ENCODE peak calls at places on chromosomes 6 and 20, in ten cellular contexts. One of them, this sample, is unnamed. For H3K4me1, the result is how much of the 10 kb centered on the place peaks cover.

GRCh38 chr6:27177454-27178000 is 70.0 kb upstream of the PRSS16 start:
- DNase-seq in heart left ventricle: peak
- DNase-seq in spleen: peak
- DNase-seq in IMR-90: peak
- DNase-seq in Peyer's patch: peak
- DNase-seq in A549: peak
- DNase-seq in upper lobe of left lung: peak
- DNase-seq in endothelial cell of umbilical vein: peak
- DNase-seq in body of pancreas: peak
- DNase-seq in uterus: peak
- DNase-seq in this sample: peak

GRCh38 chr20:50442526-50442925 is 67.7 kb upstream of the PTPN1 start:
- DNase-seq in IMR-90: no peak
- DNase-seq in spleen: no peak
- DNase-seq in upper lobe of left lung: no peak
- DNase-seq in body of pancreas: no peak
- DNase-seq in Peyer's patch: no peak
- DNase-seq in A549: no peak
- DNase-seq in endothelial cell of umbilical vein: no peak
- DNase-seq in uterus: no peak
- DNase-seq in heart left ventricle: no peak
- DNase-seq in this sample: no peak

GRCh38 chr6:132167966-132168365 is 216.8 kb upstream of the CCN2 start:
- DNase-seq in Peyer's patch: no peak
- DNase-seq in upper lobe of left lung: no peak
- DNase-seq in endothelial cell of umbilical vein: no peak
- DNase-seq in body of pancreas: no peak
- DNase-seq in spleen: no peak
- DNase-seq in heart left ventricle: no peak
- DNase-seq in A549: no peak
- DNase-seq in IMR-90: no peak
- DNase-seq in uterus: no peak
- DNase-seq in this sample: no peak

GRCh38 chr20:12531626-12532025 is 477.1 kb upstream of the SPTLC3 start:
- DNase-seq in uterus: no peak
- DNase-seq in IMR-90: no peak
- DNase-seq in A549: no peak
- DNase-seq in spleen: no peak
- DNase-seq in Peyer's patch: no peak
- DNase-seq in heart left ventricle: no peak
- DNase-seq in endothelial cell of umbilical vein: no peak
- DNase-seq in upper lobe of left lung: no peak
- DNase-seq in body of pancreas: no peak
- DNase-seq in this sample: no peak

GRCh38 chr6:1604347-1604990 is 5.2 kb upstream of the FOXC1 start:
- DNase-seq in body of pancreas: peak
- DNase-seq in uterus: no peak
- DNase-seq in heart left ventricle: peak
- DNase-seq in upper lobe of left lung: peak
- DNase-seq in A549: peak
- DNase-seq in endothelial cell of umbilical vein: peak
- DNase-seq in spleen: peak
- DNase-seq in IMR-90: peak
- DNase-seq in Peyer's patch: peak
- DNase-seq in this sample: peak

GRCh38 chr20:9053108-9053507 is 15.8 kb upstream of the PLCB4 start:
- DNase-seq in IMR-90: no peak
- DNase-seq in body of pancreas: no peak
- DNase-seq in upper lobe of left lung: no peak
- DNase-seq in Peyer's patch: no peak
- DNase-seq in heart left ventricle: no peak
- DNase-seq in endothelial cell of umbilical vein: no peak
- DNase-seq in spleen: no peak
- DNase-seq in uterus: no peak
- DNase-seq in A549: no peak
- DNase-seq in this sample: no peak

GRCh38 chr20:17650301-17650761 is 31.7 kb downstream of the RRBP1 start:
- DNase-seq in spleen: peak
- DNase-seq in A549: no peak
- DNase-seq in heart left ventricle: no peak
- DNase-seq in Peyer's patch: no peak
- DNase-seq in body of pancreas: peak
- DNase-seq in IMR-90: no peak
- DNase-seq in uterus: peak
- DNase-seq in endothelial cell of umbilical vein: peak
- DNase-seq in upper lobe of left lung: peak
- DNase-seq in this sample: no peak

GRCh38 chr6:158321960-158322359 is 9.7 kb downstream of the TULP4 start:
- DNase-seq in IMR-90: peak
- DNase-seq in upper lobe of left lung: no peak
- DNase-seq in heart left ventricle: no peak
- DNase-seq in A549: no peak
- DNase-seq in endothelial cell of umbilical vein: peak
- DNase-seq in body of pancreas: no peak
- DNase-seq in spleen: no peak
- DNase-seq in uterus: no peak
- DNase-seq in Peyer's patch: no peak
- DNase-seq in this sample: no peak

DNA sequence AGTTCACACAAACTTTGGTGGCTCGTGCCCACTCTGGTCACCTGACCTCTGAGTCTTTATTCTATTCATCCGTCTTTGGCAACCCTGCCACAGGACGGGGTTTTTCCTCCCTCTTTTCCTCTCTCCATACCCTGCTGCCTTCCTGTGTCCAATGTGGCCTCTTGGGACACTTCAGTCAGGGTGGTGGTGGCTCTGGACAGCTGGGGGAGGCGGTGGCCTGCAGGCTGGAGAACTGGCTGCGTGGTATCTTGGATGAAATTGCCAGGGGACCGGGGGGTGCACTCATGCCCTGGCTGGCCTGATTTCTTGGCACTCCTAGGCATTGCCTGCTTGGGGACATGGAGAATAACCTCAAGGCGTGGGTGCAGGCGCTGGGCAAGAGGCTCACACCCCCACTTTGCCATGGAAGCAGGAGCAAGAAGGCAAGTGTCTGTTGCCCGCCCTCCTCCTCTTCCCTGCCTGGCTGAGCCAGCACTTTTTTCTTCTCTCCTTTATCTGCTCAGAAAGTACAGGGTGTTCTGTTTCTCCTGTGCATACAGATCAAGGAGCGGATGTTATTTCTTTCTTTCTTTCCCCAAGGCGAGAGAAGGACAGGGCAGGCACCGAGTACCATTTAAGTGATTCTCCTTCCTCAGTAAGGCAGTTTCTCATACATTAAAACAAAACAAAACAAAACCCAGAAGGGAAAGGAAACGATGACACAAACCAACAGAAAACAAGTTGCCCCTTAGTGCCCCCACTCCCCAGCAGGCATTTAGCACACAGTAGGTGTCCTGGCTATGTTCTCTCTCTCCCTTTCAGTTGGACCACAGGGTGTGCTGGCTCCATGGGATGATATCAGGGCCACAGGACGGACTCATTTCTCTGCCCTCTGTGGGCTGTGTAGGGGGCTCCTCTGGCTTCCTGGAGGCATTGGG is 155.5 kb upstream of the RNF24 start:
- DNase-seq in A549: no peak
- DNase-seq in endothelial cell of umbilical vein: peak
- DNase-seq in uterus: no peak
- DNase-seq in upper lobe of left lung: no peak
- DNase-seq in Peyer's patch: no peak
- DNase-seq in IMR-90: no peak
- DNase-seq in spleen: no peak
- DNase-seq in heart left ventricle: no peak
- DNase-seq in body of pancreas: peak
- DNase-seq in this sample: peak
- TF ChIP-seq POLR2A in A549: no peak
- TF ChIP-seq POLR2A in endothelial cell of umbilical vein: no peak
- TF ChIP-seq POLR2A in uterus: no peak
- TF ChIP-seq POLR2A in upper lobe of left lung: no peak
- TF ChIP-seq POLR2A in Peyer's patch: no peak
- TF ChIP-seq POLR2A in IMR-90: no peak
- TF ChIP-seq POLR2A in spleen: no peak
- TF ChIP-seq POLR2A in heart left ventricle: no peak
- TF ChIP-seq POLR2A in body of pancreas: no peak
- TF ChIP-seq POLR2A in this sample: no peak

GRCh38 chr20:49273696-49274277 is 4.1 kb downstream of the ZNFX1 start:
- DNase-seq in upper lobe of left lung: no peak
- DNase-seq in uterus: no peak
- DNase-seq in endothelial cell of umbilical vein: no peak
- DNase-seq in spleen: no peak
- DNase-seq in A549: no peak
- DNase-seq in Peyer's patch: no peak
- DNase-seq in heart left ventricle: no peak
- DNase-seq in body of pancreas: no peak
- DNase-seq in IMR-90: no peak
- DNase-seq in this sample: no peak

GRCh38 chr20:49270736-49271135 is 7.1 kb downstream of the ZNFX1 start:
- DNase-seq in A549: no peak
- DNase-seq in endothelial cell of umbilical vein: no peak
- DNase-seq in Peyer's patch: no peak
- DNase-seq in spleen: no peak
- DNase-seq in upper lobe of left lung: no peak
- DNase-seq in IMR-90: no peak
- DNase-seq in heart left ventricle: no peak
- DNase-seq in body of pancreas: no peak
- DNase-seq in uterus: no peak
- DNase-seq in this sample: no peak

GRCh38 chr20:49270177-49270576 is 7.7 kb downstream of the ZNFX1 start:
- DNase-seq in body of pancreas: no peak
- DNase-seq in Peyer's patch: no peak
- DNase-seq in upper lobe of left lung: no peak
- DNase-seq in IMR-90: peak
- DNase-seq in uterus: no peak
- DNase-seq in heart left ventricle: no peak
- DNase-seq in A549: no peak
- DNase-seq in endothelial cell of umbilical vein: no peak
- DNase-seq in spleen: no peak
- DNase-seq in this sample: no peak

GRCh38 chr20:49275634-49276033 is 2.2 kb downstream of the ZNFX1 start:
- DNase-seq in Peyer's patch: no peak
- DNase-seq in body of pancreas: no peak
- DNase-seq in A549: no peak
- DNase-seq in IMR-90: no peak
- DNase-seq in spleen: no peak
- DNase-seq in uterus: no peak
- DNase-seq in heart left ventricle: no peak
- DNase-seq in endothelial cell of umbilical vein: no peak
- DNase-seq in upper lobe of left lung: no peak
- DNase-seq in this sample: no peak

GRCh38 chr20:49272654-49273053 is 5.2 kb downstream of the ZNFX1 start:
- DNase-seq in uterus: no peak
- DNase-seq in A549: no peak
- DNase-seq in heart left ventricle: no peak
- DNase-seq in spleen: no peak
- DNase-seq in body of pancreas: no peak
- DNase-seq in Peyer's patch: no peak
- DNase-seq in endothelial cell of umbilical vein: no peak
- DNase-seq in upper lobe of left lung: no peak
- DNase-seq in IMR-90: no peak
- DNase-seq in this sample: no peak
- H3K4me1 ChIP-seq in uterus: under half
- H3K4me1 ChIP-seq in A549: under half
- H3K4me1 ChIP-seq in heart left ventricle: under half
- H3K4me1 ChIP-seq in spleen: half or more
- H3K4me1 ChIP-seq in body of pancreas: under half
- H3K4me1 ChIP-seq in Peyer's patch: under half
- H3K4me1 ChIP-seq in endothelial cell of umbilical vein: under half
- H3K4me1 ChIP-seq in upper lobe of left lung: half or more
- H3K4me1 ChIP-seq in IMR-90: under half
- H3K4me1 ChIP-seq in this sample: under half

GRCh38 chr6:31402324-31403282 is 792 bp upstream of the MICA start:
- DNase-seq in body of pancreas: peak
- DNase-seq in Peyer's patch: peak
- DNase-seq in uterus: no peak
- DNase-seq in endothelial cell of umbilical vein: no peak
- DNase-seq in A549: no peak
- DNase-seq in IMR-90: no peak
- DNase-seq in heart left ventricle: no peak
- DNase-seq in spleen: no peak
- DNase-seq in upper lobe of left lung: peak
- DNase-seq in this sample: peak

GRCh38 chr6:31401403-31401802 is 2.0 kb upstream of the MICA start:
- DNase-seq in upper lobe of left lung: peak
- DNase-seq in uterus: peak
- DNase-seq in body of pancreas: peak
- DNase-seq in spleen: no peak
- DNase-seq in endothelial cell of umbilical vein: peak
- DNase-seq in A549: peak
- DNase-seq in Peyer's patch: no peak
- DNase-seq in heart left ventricle: no peak
- DNase-seq in IMR-90: peak
- DNase-seq in this sample: peak

GRCh38 chr6:31397901-31398300 is 5.5 kb upstream of the MICA start:
- DNase-seq in endothelial cell of umbilical vein: no peak
- DNase-seq in upper lobe of left lung: no peak
- DNase-seq in A549: no peak
- DNase-seq in spleen: no peak
- DNase-seq in uterus: no peak
- DNase-seq in heart left ventricle: no peak
- DNase-seq in Peyer's patch: no peak
- DNase-seq in IMR-90: no peak
- DNase-seq in body of pancreas: no peak
- DNase-seq in this sample: no peak

GRCh38 chr6:31400467-31401289 is 2.7 kb upstream of the MICA start:
- DNase-seq in upper lobe of left lung: peak
- DNase-seq in heart left ventricle: peak
- DNase-seq in body of pancreas: peak
- DNase-seq in A549: peak
- DNase-seq in uterus: peak
- DNase-seq in Peyer's patch: peak
- DNase-seq in spleen: peak
- DNase-seq in endothelial cell of umbilical vein: peak
- DNase-seq in IMR-90: peak
- DNase-seq in this sample: peak

DNA sequence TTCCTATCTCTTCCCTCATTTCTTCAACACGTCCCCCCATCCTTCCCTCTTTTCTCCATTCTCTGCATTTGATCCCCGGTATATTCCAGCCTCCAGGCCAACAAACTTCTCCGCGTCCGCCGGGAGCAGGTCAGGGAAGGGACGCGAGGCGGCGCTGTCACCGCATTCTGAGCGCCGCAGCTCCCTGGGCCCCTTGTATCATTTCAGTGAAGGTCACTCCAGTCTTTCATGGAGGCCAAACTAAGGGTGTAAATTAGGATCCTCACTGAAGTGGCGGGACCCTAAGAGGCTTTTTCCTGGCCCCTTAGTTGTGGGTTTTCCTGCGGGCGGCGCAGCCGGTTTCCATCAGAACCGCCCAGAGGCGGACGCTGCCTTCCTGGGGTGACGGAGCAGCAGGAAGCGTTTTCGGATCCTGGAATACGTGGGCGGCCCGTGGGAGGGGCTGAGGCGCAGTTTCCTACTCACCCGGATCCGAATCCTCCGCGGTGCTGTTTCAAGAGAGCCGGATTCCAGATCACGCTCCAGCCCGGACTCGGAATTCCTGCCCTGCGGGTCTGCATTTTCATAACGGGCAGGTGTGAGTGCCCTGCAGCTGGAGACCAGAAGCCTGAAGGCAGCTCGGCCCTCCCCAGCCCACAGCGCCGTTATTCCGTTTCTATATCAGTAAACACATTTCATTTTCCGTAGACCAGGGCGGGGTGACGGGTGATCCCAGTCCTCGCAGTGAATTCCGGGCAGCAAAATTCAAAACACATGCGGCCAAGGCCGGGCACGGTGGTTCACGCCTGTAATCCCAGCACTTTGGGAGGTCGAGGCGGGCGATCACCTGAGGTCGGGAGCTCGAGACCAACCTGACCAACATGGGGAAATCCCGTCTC is 3.6 kb upstream of the MICA start:
- DNase-seq in spleen: peak
- DNase-seq in uterus: peak
- DNase-seq in A549: peak
- DNase-seq in body of pancreas: peak
- DNase-seq in heart left ventricle: peak
- DNase-seq in Peyer's patch: peak
- DNase-seq in endothelial cell of umbilical vein: peak
- DNase-seq in upper lobe of left lung: peak
- DNase-seq in IMR-90: peak
- DNase-seq in this sample: peak
- TF ChIP-seq POLR2A in spleen: peak
- TF ChIP-seq POLR2A in uterus: peak
- TF ChIP-seq POLR2A in A549: peak
- TF ChIP-seq POLR2A in body of pancreas: peak
- TF ChIP-seq POLR2A in heart left ventricle: peak
- TF ChIP-seq POLR2A in Peyer's patch: peak
- TF ChIP-seq POLR2A in endothelial cell of umbilical vein: peak
- TF ChIP-seq POLR2A in upper lobe of left lung: no peak
- TF ChIP-seq POLR2A in IMR-90: peak
- TF ChIP-seq POLR2A in this sample: peak

GRCh38 chr6:53754330-53754729 is 40.5 kb upstream of the LRRC1 start:
- DNase-seq in IMR-90: no peak
- DNase-seq in uterus: no peak
- DNase-seq in heart left ventricle: no peak
- DNase-seq in body of pancreas: no peak
- DNase-seq in upper lobe of left lung: peak
- DNase-seq in A549: no peak
- DNase-seq in endothelial cell of umbilical vein: no peak
- DNase-seq in spleen: no peak
- DNase-seq in Peyer's patch: no peak
- DNase-seq in this sample: no peak
- H3K4me1 ChIP-seq in IMR-90: under half
- H3K4me1 ChIP-seq in uterus: under half
- H3K4me1 ChIP-seq in heart left ventricle: under half
- H3K4me1 ChIP-seq in body of pancreas: under half
- H3K4me1 ChIP-seq in upper lobe of left lung: under half
- H3K4me1 ChIP-seq in A549: under half
- H3K4me1 ChIP-seq in endothelial cell of umbilical vein: under half
- H3K4me1 ChIP-seq in spleen: under half
- H3K4me1 ChIP-seq in Peyer's patch: under half
- H3K4me1 ChIP-seq in this sample: under half

This sample was measured in prostate gland.